ENCODE peak calls at places on chromosomes 4 and X, in six cellular contexts. V is H54, M is IMR-90, L is retina, W is brain microvascular endothelial cell, T is caudate nucleus. F is an unnamed sample.

GRCh38 chr4:142236268-142236667 is 599.9 kb downstream of the IL15 start:
- DNase-seq in L (no peak), V (no peak), M (peak), T (no peak), W (no peak), F (no peak)

GRCh38 chr4:189659302-189659701 is 281.4 kb upstream of the FRG1 start:
- DNase-seq in T (no peak), M (no peak), L (no peak), W (no peak), V (no peak), F (no peak)

GRCh38 chr4:87679449-87680169 is 29.5 kb downstream of the DMP1 start:
- DNase-seq in M (peak), T (peak), V (peak), L (peak), W (peak), F (peak)

GRCh38 chr4:6916587-6917444 is 7.2 kb downstream of the TBC1D14 start:
- DNase-seq in L (no peak), V (peak), T (no peak), M (no peak), W (no peak), F (peak)

GRCh38 chr4:78432896-78433295 is 118.7 kb upstream of the ANXA3 start:
- DNase-seq in M (peak), W (peak), T (no peak), L (no peak), V (no peak), F (no peak)

GRCh38 chrX:55161581-55161980 is 58.6 kb upstream of the PAGE5 start:
- DNase-seq in W (no peak), V (no peak), L (no peak), T (no peak), M (no peak), F (no peak)

GRCh38 chrX:108036298-108036973 is 8.4 kb upstream of the VSIG1 start:
- DNase-seq in M (peak), V (peak), W (peak), L (no peak), T (no peak), F (no peak)

GRCh38 chr4:16118090-16118489 is 34.3 kb upstream of the PROM1 start:
- DNase-seq in V (no peak), T (no peak), M (no peak), W (no peak), L (no peak), F (no peak)

GRCh38 chr4:168835880-168836454 is 174.1 kb downstream of the CBR4 start:
- DNase-seq in M (no peak), V (no peak), W (no peak), T (no peak), L (no peak), F (no peak)

GRCh38 chr4:135269125-135269772 is 1067.7 kb upstream of the PABPC4L start:
- DNase-seq in V (no peak), W (no peak), M (no peak), T (no peak), L (no peak), F (no peak)

GRCh38 chr4:152700151-152700550 is 20.4 kb upstream of the TMEM154 start:
- DNase-seq in M (no peak), W (no peak), V (no peak), L (no peak), T (no peak), F (no peak)

GRCh38 chr4:108533245-108533844 is 87.0 kb upstream of the RPL34 start:
- DNase-seq in T (no peak), V (no peak), L (no peak), M (no peak), W (peak), F (no peak)

GRCh38 chr4:27836505-27836904 is 975.9 kb downstream of the STIM2 start:
- DNase-seq in V (no peak), T (no peak), L (no peak), M (peak), W (peak), F (peak)

GRCh38 chr4:104571341-104571740 is 76.6 kb upstream of the CXXC4 start:
- DNase-seq in M (no peak), W (no peak), L (no peak), T (no peak), V (peak), F (no peak)

GRCh38 chr4:3174371-3175338 is 74.3 kb upstream of the MSANTD1 start:
- DNase-seq in M (no peak), W (no peak), L (no peak), V (no peak), T (no peak), F (no peak)

GRCh38 chr4:95289028-95289634 is 259.6 kb downstream of the UNC5C start:
- DNase-seq in W (peak), V (no peak), M (peak), L (no peak), T (no peak), F (peak)

GRCh38 chrX:39758791-39759525 is 338.8 kb downstream of the BCOR start:
- DNase-seq in V (no peak), W (no peak), M (no peak), T (no peak), L (no peak), F (no peak)

GRCh38 chrX:135421932-135422809 is at the start of gene SMIM10L2A:
- DNase-seq in L (peak), W (no peak), V (no peak), T (no peak), M (no peak), F (no peak)

GRCh38 chr4:84394386-84394785 is 104.7 kb downstream of the NKX6-1 start:
- DNase-seq in V (no peak), T (no peak), W (no peak), L (no peak), M (no peak), F (no peak)

GRCh38 chr4:25919676-25920075 is 5.7 kb downstream of the SMIM20 start:
- DNase-seq in V (no peak), W (no peak), L (no peak), M (peak), T (no peak), F (no peak)

GRCh38 chr4:5954056-5954760 is 61.3 kb upstream of the CRMP1 start:
- DNase-seq in T (no peak), W (no peak), V (no peak), M (no peak), L (peak), F (no peak)

GRCh38 chr4:169618986-169619385 is 1.4 kb upstream of the CLCN3 start:
- DNase-seq in M (no peak), T (no peak), L (no peak), V (no peak), W (no peak), F (no peak)

GRCh38 chr4:41334182-41334581 is 77.5 kb downstream of the UCHL1 start:
- DNase-seq in L (no peak), T (no peak), M (no peak), V (no peak), W (no peak), F (no peak)

GRCh38 chr4:76977731-76978350 is 28.3 kb downstream of the SEPTIN11 start:
- DNase-seq in V (no peak), T (no peak), L (no peak), M (peak), W (peak), F (peak)

GRCh38 chr4:123248260-123248659 is 148.3 kb upstream of the SPRY1 start:
- DNase-seq in M (peak), L (no peak), W (no peak), T (no peak), V (no peak), F (no peak)

GRCh38 chr4:109186458-109186945 is 116.0 kb downstream of the COL25A1 start:
- DNase-seq in L (no peak), T (no peak), V (no peak), M (no peak), W (no peak), F (no peak)

GRCh38 chr4:56871357-56871993 is 36.2 kb upstream of the REST start:
- DNase-seq in W (no peak), T (no peak), M (no peak), V (no peak), L (peak), F (no peak)

GRCh38 chr4:67465032-67465762 is 80.1 kb downstream of the CENPC start:
- DNase-seq in M (peak), L (no peak), V (no peak), W (peak), T (no peak), F (no peak)

GRCh38 chr4:112296949-112297483 is at the start of gene ALPK1:
- DNase-seq in V (peak), M (peak), T (no peak), W (peak), L (no peak), F (peak)

GRCh38 chr4:4411906-4412305 is 25.0 kb downstream of the NSG1 start:
- DNase-seq in V (no peak), L (no peak), M (no peak), W (no peak), T (no peak), F (no peak)

GRCh38 chr4:147825451-147826287 is 93.8 kb downstream of the ARHGAP10 start:
- DNase-seq in M (no peak), L (no peak), V (no peak), T (no peak), W (peak), F (no peak)

GRCh38 chr4:86557526-86557925 is 36.6 kb upstream of the PTPN13 start:
- DNase-seq in W (no peak), L (no peak), M (peak), V (no peak), T (no peak), F (no peak)

GRCh38 chr4:79682801-79683217 is 274.8 kb upstream of the GK2 start:
- DNase-seq in M (peak), T (peak), V (no peak), W (no peak), L (no peak), F (no peak)

GRCh38 chr4:52945499-52945898 is 83.4 kb downstream of the RASL11B start:
- DNase-seq in T (no peak), M (no peak), L (no peak), W (no peak), V (no peak), F (no peak)

GRCh38 chr4:53595823-53596222 is 4.5 kb upstream of the LNX1 start:
- DNase-seq in V (no peak), M (no peak), T (no peak), L (no peak), W (no peak), F (no peak)

GRCh38 chr4:88949605-88950004 is 107.4 kb downstream of the FAM13A start:
- DNase-seq in T (no peak), M (no peak), L (no peak), V (no peak), W (no peak), F (no peak)